ENCODE peak calls at places on chromosome 6, in five cellular contexts. E is A549; F is thyroid gland; G is lower lobe of right lung; Q is CD8-positive, alpha-beta T cell. B is an unnamed sample.
A peak's percentile ranks its signal among the peaks of the same experiment; 100 is the strongest.

GRCh38 chr6:144372116-144372515 is 87.0 kb downstream of the UTRN start:
- DNase-seq in E (no peak), F (no peak), G (no peak), Q (no peak), B (no peak)

GRCh38 chr6:50457351-50457750 is 256.0 kb upstream of the TFAP2D start:
- DNase-seq in E (no peak), F (no peak), G (no peak), Q (no peak), B (no peak)

GRCh38 chr6:150596439-150596838 is 3.2 kb upstream of the PLEKHG1 start:
- DNase-seq in E (no peak), F (no peak), G (no peak), Q (no peak), B (no peak)

GRCh38 chr6:28587011-28587745 is 61.5 kb downstream of the GPX5 start:
- DNase-seq in E (peak; percentile 89), F (peak; percentile 84), G (peak; percentile 81), Q (peak; percentile 33), B (peak; percentile 90)

GRCh38 chr6:158000530-158001307 is 19.1 kb downstream of the SYNJ2 start:
- DNase-seq in E (no peak), F (no peak), G (peak; percentile 32), Q (no peak), B (no peak)

GRCh38 chr6:28211840-28212509 is 13.1 kb upstream of the ZSCAN9 start:
- DNase-seq in E (no peak), F (no peak), G (no peak), Q (no peak), B (no peak)

GRCh38 chr6:21201673-21202430 is 391.7 kb upstream of the SOX4 start:
- DNase-seq in E (no peak), F (no peak), G (no peak), Q (no peak), B (no peak)

GRCh38 chr6:168116446-168116974 is 37.5 kb upstream of the FRMD1 start:
- DNase-seq in E (no peak), F (no peak), G (no peak), Q (no peak), B (no peak)

GRCh38 chr6:73364549-73364948 is 2.1 kb downstream of the KHDC3L start:
- DNase-seq in E (no peak), F (no peak), G (no peak), Q (no peak), B (no peak)

GRCh38 chr6:106807946-106808611 is 166.4 kb downstream of the CD24 start:
- DNase-seq in E (no peak), F (no peak), G (no peak), Q (no peak), B (no peak)
- H3K9me3 ChIP-seq in E (peaks cover 8% of the 10 kb centered on the region), F (no peaks in the 10 kb centered on the region), G (peaks cover 38% of the 10 kb centered on the region), Q (peaks cover 7% of the 10 kb centered on the region), B (peaks cover 33% of the 10 kb centered on the region)

GRCh38 chr6:44050872-44051421 is 76.3 kb downstream of the MRPL14 start:
- DNase-seq in E (no peak), F (no peak), G (peak; percentile 26), Q (no peak), B (no peak)
- H3K4me1 ChIP-seq in E (peaks cover 99% of the 10 kb centered on the region), F (peaks cover 11% of the 10 kb centered on the region), G (peaks cover 21% of the 10 kb centered on the region), Q (no peaks in the 10 kb centered on the region), B (peaks cover 9% of the 10 kb centered on the region)

GRCh38 chr6:107180114-107180513 is 64.8 kb upstream of the BEND3 start:
- DNase-seq in E (no peak), F (no peak), G (no peak), Q (no peak), B (no peak)

GRCh38 chr6:107187630-107188029 is 72.3 kb upstream of the BEND3 start:
- DNase-seq in E (no peak), F (no peak), G (no peak), Q (no peak), B (no peak)

GRCh38 chr6:107186047-107186446 is 70.7 kb upstream of the BEND3 start:
- DNase-seq in E (no peak), F (no peak), G (no peak), Q (no peak), B (no peak)

DNA sequence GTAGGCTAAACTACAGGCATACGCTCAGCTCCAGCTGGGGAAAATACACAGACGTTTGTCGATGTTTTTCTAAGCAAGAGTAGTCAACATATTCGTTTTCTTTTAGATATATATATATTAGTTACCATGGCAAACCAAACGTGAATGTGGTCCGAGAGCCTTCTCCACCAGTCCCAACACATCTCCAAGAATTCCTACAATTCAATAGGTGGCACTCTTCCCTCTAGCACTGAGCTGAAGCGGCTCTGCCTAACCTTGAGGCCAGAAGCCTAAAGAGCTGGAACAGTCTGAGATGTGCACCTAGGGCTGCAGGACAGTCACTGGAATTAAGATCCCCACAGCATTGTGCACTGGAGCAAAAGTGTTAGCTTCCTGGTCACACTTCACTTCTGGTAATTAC is 70.3 kb upstream of the BEND3 start:
- DNase-seq in E (peak; percentile 21), F (peak; percentile 61), G (no peak), Q (no peak), B (no peak)
- TF ChIP-seq CTCF in E (peak; percentile 26), F (no peak), G (no peak), Q (no peak), B (peak; percentile 28)

DNA sequence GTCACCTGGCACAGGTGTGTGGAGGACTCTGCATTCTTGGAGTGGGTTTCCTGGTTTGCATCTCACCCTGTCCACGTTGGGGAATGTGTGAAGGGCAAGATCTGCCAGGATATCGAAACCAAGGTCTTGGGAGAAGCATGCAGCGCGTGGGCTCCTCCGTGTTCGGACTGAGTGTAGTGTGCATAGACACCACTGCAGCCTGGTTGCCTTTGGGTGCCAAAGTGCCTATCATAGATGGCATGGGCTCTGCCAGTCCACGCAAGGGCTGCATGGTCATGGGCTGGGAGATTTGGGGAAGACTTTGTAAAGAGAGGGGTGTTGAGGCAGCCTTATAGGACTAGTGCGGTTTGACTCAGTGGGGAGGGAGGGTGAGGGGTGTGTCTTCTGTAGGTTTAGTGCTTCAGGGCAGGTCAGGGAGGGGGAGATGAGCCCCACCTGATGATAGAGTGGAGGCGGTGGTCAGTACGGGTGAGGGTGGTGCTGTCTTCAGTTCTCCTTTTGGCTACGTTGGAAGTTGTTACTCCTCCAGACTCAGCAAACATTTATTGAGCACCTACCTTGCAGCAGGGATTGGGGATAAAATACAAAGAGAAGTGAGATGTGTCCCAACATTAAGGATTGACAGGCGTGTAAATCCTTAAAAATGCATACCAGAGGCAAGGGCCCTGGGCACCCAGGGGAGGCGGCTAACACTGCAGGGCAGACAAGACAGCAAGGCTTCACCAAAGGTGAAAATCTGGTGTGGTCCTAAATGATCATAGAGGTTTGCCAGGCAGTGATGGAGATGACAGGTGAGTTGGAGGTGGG is 28.3 kb downstream of the DUSP22 start:
- DNase-seq in E (no peak), F (no peak), G (no peak), Q (no peak), B (peak; percentile 59)
- H3K9me3 ChIP-seq in E (no peaks in the 10 kb centered on the region), F (no peaks in the 10 kb centered on the region), G (no peaks in the 10 kb centered on the region), Q (no peaks in the 10 kb centered on the region), B (no peaks in the 10 kb centered on the region)

GRCh38 chr6:17930321-17930993 is 57.0 kb downstream of the KIF13A start:
- DNase-seq in E (no peak), F (no peak), G (no peak), Q (no peak), B (no peak)

GRCh38 chr6:17932362-17932852 is 55.0 kb downstream of the KIF13A start:
- DNase-seq in E (peak; percentile 52), F (no peak), G (peak; percentile 51), Q (no peak), B (no peak)

GRCh38 chr6:17931227-17931626 is 56.2 kb downstream of the KIF13A start:
- DNase-seq in E (no peak), F (no peak), G (no peak), Q (no peak), B (no peak)

GRCh38 chr6:17927705-17928104 is 59.7 kb downstream of the KIF13A start:
- DNase-seq in E (no peak), F (peak; percentile 57), G (no peak), Q (no peak), B (no peak)

GRCh38 chr6:17928514-17929430 is 58.7 kb downstream of the KIF13A start:
- DNase-seq in E (no peak), F (no peak), G (no peak), Q (no peak), B (no peak)
- H3K4me1 ChIP-seq in E (peaks cover 39% of the 10 kb centered on the region), F (peaks cover 33% of the 10 kb centered on the region), G (peaks cover 79% of the 10 kb centered on the region), Q (no peaks in the 10 kb centered on the region), B (peaks cover 64% of the 10 kb centered on the region)

DNA sequence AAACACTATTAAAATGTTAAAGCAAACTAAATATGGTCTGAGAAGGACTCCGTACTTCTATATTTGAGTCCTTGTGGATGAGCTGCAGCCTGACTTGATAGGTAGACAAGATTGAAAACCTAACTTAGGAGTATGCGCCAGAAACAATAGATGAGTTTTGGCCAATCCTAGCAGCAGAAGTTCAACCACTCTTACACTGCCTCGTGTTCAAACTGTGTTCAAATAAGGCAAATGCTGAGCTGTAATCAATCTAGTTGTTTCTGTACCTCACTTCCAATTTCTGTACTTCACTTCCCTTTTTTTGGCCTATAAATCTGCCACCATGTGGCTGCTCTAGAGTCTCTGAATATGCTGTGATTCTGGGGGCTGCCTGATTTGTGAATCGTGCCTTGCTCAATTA is 13.2 kb upstream of the SERINC1 start:
- DNase-seq in E (no peak), F (no peak), G (no peak), Q (no peak), B (no peak)
- TF ChIP-seq CTCF in E (no peak), F (no peak), G (no peak), Q (no peak), B (no peak)

GRCh38 chr6:110472739-110473138 is 3.7 kb downstream of the SLC22A16 start:
- DNase-seq in E (no peak), F (no peak), G (no peak), Q (no peak), B (no peak)

GRCh38 chr6:110462884-110463481 is 13.4 kb downstream of the SLC22A16 start:
- DNase-seq in E (peak; percentile 3), F (no peak), G (no peak), Q (no peak), B (no peak)

GRCh38 chr6:110474500-110474899 is 1.9 kb downstream of the SLC22A16 start:
- DNase-seq in E (no peak), F (no peak), G (no peak), Q (no peak), B (no peak)

GRCh38 chr6:110471966-110472365 is 4.4 kb downstream of the SLC22A16 start:
- DNase-seq in E (no peak), F (no peak), G (no peak), Q (no peak), B (no peak)

GRCh38 chr6:110468696-110469095 is 7.7 kb downstream of the SLC22A16 start:
- DNase-seq in E (no peak), F (no peak), G (no peak), Q (no peak), B (no peak)
- H3K9me3 ChIP-seq in E (no peaks in the 10 kb centered on the region), F (no peaks in the 10 kb centered on the region), G (no peaks in the 10 kb centered on the region), Q (no peaks in the 10 kb centered on the region), B (no peaks in the 10 kb centered on the region)

DNA sequence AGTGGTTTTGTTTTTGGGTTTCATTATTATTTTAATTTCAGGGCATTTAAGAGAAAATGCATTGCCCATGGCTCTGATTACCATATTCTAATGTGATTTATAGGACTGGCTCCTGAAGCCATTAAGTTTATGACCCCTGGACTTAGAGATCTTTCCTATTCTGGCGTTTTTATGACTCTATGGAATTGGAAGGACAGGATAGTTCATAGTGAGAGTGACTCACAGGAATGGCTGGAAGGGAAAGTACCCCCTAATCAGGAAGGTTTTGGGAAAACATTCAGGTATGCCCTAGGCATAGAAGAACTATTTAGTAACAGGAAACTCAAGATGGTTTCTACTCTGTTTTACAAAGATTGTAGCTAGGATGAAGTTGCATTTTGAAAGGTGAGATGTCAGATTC is 108.6 kb upstream of the SLC2A12 start:
- DNase-seq in E (no peak), F (no peak), G (no peak), Q (no peak), B (no peak)
- H3K4me1 ChIP-seq in E (peaks cover 5% of the 10 kb centered on the region), F (no peaks in the 10 kb centered on the region), G (no peaks in the 10 kb centered on the region), Q (no peaks in the 10 kb centered on the region), B (no peaks in the 10 kb centered on the region)